ENCODE peak calls at places on chromosomes 11 and 22, in four cellular contexts. G, U, E and D are unnamed samples.

GRCh38 chr22:31106001-31106571 is 1.3 kb downstream of the SELENOM start:
- DNase-seq in G (peak; percentile 40), U (no peak), E (no peak), D (no peak)

GRCh38 chr11:18137186-18137800 is 4.9 kb downstream of the MRGPRX3 start:
- DNase-seq in G (no peak), U (no peak), E (no peak), D (no peak)

GRCh38 chr11:119340335-119341221 is at the start of gene C1QTNF5:
- DNase-seq in G (peak; percentile 28), U (peak; percentile 76), E (no peak), D (no peak)

GRCh38 chr11:133134561-133135173 is 397.6 kb downstream of the OPCML start:
- DNase-seq in G (peak; percentile 66), U (no peak), E (no peak), D (no peak)

GRCh38 chr22:45848904-45849303 is 128.1 kb downstream of the WNT7B start:
- DNase-seq in G (no peak), U (no peak), E (no peak), D (peak; percentile 64)

GRCh38 chr11:85826096-85826855 is 15.3 kb upstream of the SYTL2 start:
- DNase-seq in G (peak; percentile 48), U (no peak), E (no peak), D (no peak)

GRCh38 chr11:64960719-64961118 is 11.2 kb downstream of the MAJIN start:
- DNase-seq in G (no peak), U (no peak), E (no peak), D (no peak)

GRCh38 chr11:57161351-57161750 is 20.4 kb upstream of the LRRC55 start:
- DNase-seq in G (no peak), U (no peak), E (no peak), D (no peak)

GRCh38 chr11:17013548-17014320 is 480 bp downstream of the PLEKHA7 start:
- DNase-seq in G (peak; percentile 37), U (no peak), E (no peak), D (no peak)